ENCODE peak calls at places on chromosomes 6 and 20, in four cellular contexts. B is brain microvascular endothelial cell, U is uterus, P is OCI-LY7. G is an unnamed sample.

GRCh38 chr6:56693246-56693607 is 50.5 kb upstream of the DST start:
- DNase-seq in B (peak; percentile 79), U (peak; percentile 58), P (no peak), G (peak; percentile 89)

GRCh38 chr6:166512567-166512966 is 73.9 kb downstream of the RAMACL start:
- DNase-seq in B (no peak), U (no peak), P (peak; percentile 40), G (peak; percentile 16)

GRCh38 chr6:134056046-134056445 is 3.6 kb upstream of the SLC2A12 start:
- DNase-seq in B (no peak), U (no peak), P (no peak), G (no peak)

GRCh38 chr20:10777713-10778112 is 103.9 kb upstream of the JAG1 start:
- DNase-seq in B (no peak), U (no peak), P (no peak), G (no peak)

GRCh38 chr6:101393291-101394251 is at the start of gene GRIK2:
- DNase-seq in B (peak; percentile 56), U (no peak), P (no peak), G (no peak)

GRCh38 chr20:3796477-3797225 is 541 bp downstream of the CDC25B start:
- DNase-seq in B (no peak), U (no peak), P (peak; percentile 48), G (no peak)

GRCh38 chr6:43990275-43990626 is 137.0 kb downstream of the MRPL14 start:
- DNase-seq in B (no peak), U (no peak), P (no peak), G (no peak)

GRCh38 chr20:34604980-34605788 is 46.7 kb downstream of the MAP1LC3A start:
- DNase-seq in B (peak; percentile 47), U (no peak), P (no peak), G (no peak)

GRCh38 chr20:38838326-38838725 is 32.8 kb downstream of the PPP1R16B start:
- DNase-seq in B (no peak), U (no peak), P (no peak), G (no peak)

GRCh38 chr6:11552390-11552789 is 14.8 kb downstream of the TMEM170B start:
- DNase-seq in B (no peak), U (no peak), P (no peak), G (no peak)

GRCh38 chr6:79313254-79313653 is 78.8 kb upstream of the HMGN3 start:
- DNase-seq in B (no peak), U (no peak), P (peak; percentile 2), G (no peak)

GRCh38 chr20:63572788-63573738 is 976 bp downstream of the HELZ2 start:
- DNase-seq in B (no peak), U (no peak), P (no peak), G (no peak)

GRCh38 chr6:101682937-101683336 is 289.4 kb downstream of the GRIK2 start:
- DNase-seq in B (no peak), U (no peak), P (no peak), G (no peak)

GRCh38 chr20:40325006-40325563 is 364.0 kb downstream of the MAFB start:
- DNase-seq in B (no peak), U (no peak), P (no peak), G (no peak)

GRCh38 chr6:128200789-128201188 is 299.9 kb upstream of the THEMIS start:
- DNase-seq in B (no peak), U (no peak), P (no peak), G (no peak)

GRCh38 chr20:63924241-63924640 is 29.3 kb downstream of the DNAJC5 start:
- DNase-seq in B (no peak), U (no peak), P (no peak), G (no peak)

GRCh38 chr6:36679043-36679821 is 718 bp downstream of the CDKN1A start:
- DNase-seq in B (no peak), U (peak; percentile 80), P (no peak), G (peak; percentile 85)

GRCh38 chr6:42771741-42772100 is 10.1 kb upstream of the BICRAL start:
- DNase-seq in B (no peak), U (no peak), P (peak; percentile 51), G (no peak)

GRCh38 chr20:37562695-37563480 is 35.2 kb upstream of the BLCAP start:
- DNase-seq in B (no peak), U (no peak), P (no peak), G (no peak)

GRCh38 chr20:22560817-22561216 is 23.6 kb downstream of the FOXA2 start:
- DNase-seq in B (no peak), U (no peak), P (no peak), G (no peak)

GRCh38 chr6:125586074-125586473 is 163.4 kb upstream of the HEY2 start:
- DNase-seq in B (peak; percentile 85), U (no peak), P (no peak), G (no peak)

GRCh38 chr6:134422426-134423231 is 104.7 kb upstream of the SGK1 start:
- DNase-seq in B (peak; percentile 99), U (no peak), P (no peak), G (no peak)

GRCh38 chr6:125866433-125866832 is 75.7 kb downstream of the NCOA7 start:
- DNase-seq in B (no peak), U (no peak), P (no peak), G (no peak)

GRCh38 chr6:7910654-7911344 is at the start of gene TXNDC5:
- DNase-seq in B (peak; percentile 21), U (peak; percentile 82), P (peak; percentile 75), G (peak; percentile 69)

GRCh38 chr6:83199865-83200230 is 6.7 kb downstream of the RWDD2A start:
- DNase-seq in B (peak; percentile 80), U (no peak), P (no peak), G (no peak)

GRCh38 chr6:109091314-109092009 is 3.2 kb downstream of the SESN1 start:
- DNase-seq in B (no peak), U (no peak), P (no peak), G (no peak)

GRCh38 chr20:58811334-58811733 is 39.4 kb downstream of the GNAS-AS1 start:
- DNase-seq in B (no peak), U (no peak), P (no peak), G (no peak)

GRCh38 chr6:20605061-20605460 is 70.8 kb downstream of the CDKAL1 start:
- DNase-seq in B (no peak), U (no peak), P (no peak), G (no peak)

GRCh38 chr20:32520927-32521203 is 64.3 kb downstream of the NOL4L start:
- DNase-seq in B (no peak), U (no peak), P (no peak), G (no peak)

GRCh38 chr20:64220891-64221527 is 34.5 kb upstream of the PCMTD2 start:
- DNase-seq in B (no peak), U (no peak), P (no peak), G (no peak)

DNA sequence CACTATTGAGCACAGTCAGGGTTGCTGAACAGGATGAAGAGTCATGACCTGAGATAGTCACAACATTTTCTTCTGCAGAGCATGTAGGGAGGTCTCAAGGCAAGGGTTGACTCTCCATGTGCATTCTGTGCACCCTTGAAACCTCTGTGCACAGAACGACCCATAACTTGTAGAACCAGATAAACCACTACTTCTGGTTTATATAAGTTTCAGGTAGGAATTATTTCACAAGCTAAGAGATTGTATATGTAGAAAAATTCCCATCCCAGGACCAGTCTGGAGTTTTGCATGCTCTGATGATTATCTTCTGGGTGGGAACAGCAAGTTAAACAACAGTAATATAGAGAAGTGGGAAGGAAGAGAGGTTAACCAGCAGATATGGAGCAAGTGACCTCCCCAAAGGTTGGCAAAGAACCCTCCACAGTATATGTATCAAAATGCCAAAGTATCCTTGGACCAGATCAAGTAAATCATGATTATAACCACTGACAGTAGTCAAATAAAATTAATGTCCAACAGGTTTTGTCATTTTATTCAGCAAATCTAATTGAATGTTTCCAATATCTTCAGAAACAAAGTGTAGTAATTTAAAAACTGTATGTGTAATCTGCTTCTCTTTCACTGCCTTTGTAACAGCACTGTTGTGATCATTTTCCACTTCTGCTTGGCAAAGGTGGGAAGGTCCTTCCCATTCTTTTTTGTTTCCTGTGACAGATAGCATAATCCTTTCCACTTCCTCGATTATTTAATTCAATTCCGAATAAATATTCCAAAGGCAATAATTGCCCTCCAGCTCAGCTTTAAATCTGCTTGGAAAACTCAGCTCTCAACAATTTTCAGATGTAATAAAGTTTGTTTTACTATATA is 104.4 kb downstream of the SYNE1 start:
- DNase-seq in B (no peak), U (no peak), P (no peak), G (no peak)
- H3K27ac ChIP-seq in B (no peak overlapping the region), U (no peak overlapping the region), P (no peak overlapping the region), G (no peak overlapping the region)

DNA sequence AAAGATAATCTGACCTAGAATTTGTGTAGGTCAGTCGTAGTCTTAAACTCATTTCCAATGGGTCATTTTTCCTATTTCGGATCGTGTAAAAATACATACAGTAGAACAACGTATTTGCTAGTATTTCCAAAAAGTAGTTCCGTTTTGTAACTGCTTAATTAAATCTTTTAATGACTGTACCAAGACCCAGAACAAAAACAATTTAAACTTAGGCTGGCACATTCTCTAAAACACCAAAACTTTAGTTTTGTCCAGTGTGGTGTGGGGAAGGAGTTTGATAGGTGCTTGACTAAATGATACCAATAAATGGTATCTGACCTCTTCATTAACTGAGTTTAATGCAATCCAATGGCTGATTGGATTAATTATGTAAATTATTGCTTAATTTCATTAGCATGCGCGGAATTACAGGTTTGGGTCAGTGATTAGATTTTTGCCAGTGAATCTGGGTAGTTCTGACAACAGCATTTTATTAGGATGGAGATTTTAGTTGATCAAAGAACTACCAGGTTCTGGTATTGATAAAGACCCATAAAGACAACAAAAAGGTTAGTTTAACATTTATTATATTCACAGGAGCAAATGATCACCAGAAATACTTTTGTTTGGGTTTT is 20.8 kb downstream of the OR2B2 start:
- DNase-seq in B (no peak), U (no peak), P (peak; percentile 72), G (no peak)
- H3K27ac ChIP-seq in B (no peak overlapping the region), U (no peak overlapping the region), P (peak overlapping the region; percentile 100), G (no peak overlapping the region)

DNA sequence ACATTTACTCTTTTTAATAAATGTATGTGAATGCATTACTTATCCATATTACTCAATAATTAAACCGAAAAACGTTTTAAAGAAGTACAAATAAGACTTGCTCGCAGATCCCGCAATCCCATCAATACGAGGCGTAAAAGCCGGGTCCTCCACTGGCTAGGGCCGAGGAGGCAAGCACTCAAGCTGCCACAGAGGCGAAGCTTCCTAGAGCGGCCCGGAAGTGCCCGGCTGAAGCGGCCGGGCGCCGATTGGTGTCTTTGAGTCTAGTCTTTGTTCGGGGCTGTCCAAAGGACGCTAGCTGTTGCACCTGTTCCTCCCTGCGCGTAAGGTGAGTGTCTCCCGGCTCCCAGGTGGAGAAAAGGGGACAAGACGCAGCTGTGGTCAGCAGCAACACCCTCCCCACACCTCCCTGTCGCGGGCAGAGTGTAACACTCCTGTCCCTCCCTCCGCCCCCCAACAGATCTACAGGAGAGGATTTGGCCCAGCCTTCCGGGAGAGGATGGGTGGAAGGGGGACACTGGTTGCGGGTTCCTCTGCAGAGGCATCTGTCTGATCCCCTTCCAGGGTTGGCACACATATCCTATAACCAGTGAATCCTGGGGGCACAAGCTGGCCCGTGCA is at the start of gene ZSCAN16:
- DNase-seq in B (peak; percentile 77), U (peak; percentile 81), P (peak; percentile 85), G (peak; percentile 86)
- H3K27ac ChIP-seq in B (no peak within 1 kb of the TSS), U (peak within 1 kb of the TSS; percentile 73), P (peak within 1 kb of the TSS; percentile 48), G (peak within 1 kb of the TSS; percentile 76)

GRCh38 chr6:158284340-158285210 is 27.7 kb upstream of the TULP4 start:
- DNase-seq in B (peak; percentile 82), U (no peak), P (no peak), G (no peak)
- H3K27ac ChIP-seq in B (peak overlapping the region; percentile 39), U (peak overlapping the region; percentile 76), P (no peak overlapping the region), G (peak overlapping the region; percentile 48)